ENCODE peak calls at places on chromosomes 4 and X, in four cellular contexts. M, Y, C and S are unnamed samples.

GRCh38 chrX:15855562-15856256 is 1.1 kb upstream of the AP1S2 start:
- DNase-seq in Y (no peak), M (no peak), C (no peak), S (no peak)

GRCh38 chrX:46967547-46967946 is 55.3 kb downstream of the JADE3 start:
- DNase-seq in Y (no peak), M (peak; percentile 50), C (no peak), S (no peak)

GRCh38 chr4:15545371-15545770 is 75.7 kb downstream of the CC2D2A start:
- DNase-seq in M (no peak), Y (no peak), C (no peak), S (no peak)

GRCh38 chr4:26181616-26182015 is 139.2 kb upstream of the RBPJ start:
- DNase-seq in Y (no peak), M (no peak), C (no peak), S (no peak)

GRCh38 chr4:25484243-25484721 is 107.2 kb downstream of the ANAPC4 start:
- DNase-seq in C (no peak), M (no peak), Y (no peak), S (no peak)

GRCh38 chrX:2677764-2678163 is 13.3 kb upstream of the CD99 start:
- DNase-seq in M (peak; percentile 74), C (peak; percentile 40), Y (no peak), S (no peak)

GRCh38 chrX:103613362-103613761 is 5.6 kb downstream of the TCEAL3 start:
- DNase-seq in C (no peak), M (no peak), Y (no peak), S (no peak)

GRCh38 chr4:519885-520595 is 21.0 kb downstream of the PIGG start:
- DNase-seq in M (no peak), Y (no peak), C (no peak), S (no peak)

GRCh38 chr4:7052923-7053715 is 9.9 kb downstream of the TADA2B start:
- DNase-seq in Y (no peak), C (no peak), M (no peak), S (no peak)

GRCh38 chrX:144327515-144327914 is 443.6 kb downstream of the UBE2NL start:
- DNase-seq in C (no peak), Y (no peak), M (no peak), S (no peak)

GRCh38 chr4:993111-994029 is at the start of gene SLC26A1:
- DNase-seq in M (peak; percentile 72), Y (no peak), C (no peak), S (no peak)

GRCh38 chr4:7403001-7403400 is 31.7 kb downstream of the PSAPL1 start:
- DNase-seq in Y (no peak), C (no peak), M (no peak), S (no peak)

GRCh38 chr4:151534195-151534594 is 125.2 kb downstream of the FHIP1A start:
- DNase-seq in M (no peak), C (no peak), Y (no peak), S (no peak)

GRCh38 chrX:83829874-83830273 is 31.1 kb upstream of the CYLC1 start:
- DNase-seq in M (no peak), C (no peak), Y (no peak), S (no peak)

GRCh38 chr4:107780665-107781064 is 44.1 kb upstream of the SGMS2 start:
- DNase-seq in M (no peak), Y (no peak), C (peak; percentile 39), S (no peak)

GRCh38 chrX:128975716-128976115 is 547.6 kb downstream of the SMARCA1 start:
- DNase-seq in Y (peak; percentile 61), C (no peak), M (peak; percentile 52), S (no peak)

GRCh38 chr4:62023633-62024032 is 823.5 kb downstream of the ADGRL3 start:
- DNase-seq in M (no peak), Y (no peak), C (no peak), S (no peak)

GRCh38 chrX:87744391-87744790 is 226.8 kb downstream of the KLHL4 start:
- DNase-seq in M (no peak), Y (no peak), C (no peak), S (no peak)

GRCh38 chr4:19945979-19946380 is 305.7 kb upstream of the SLIT2 start:
- DNase-seq in Y (no peak), C (peak; percentile 32), M (no peak), S (no peak)

GRCh38 chr4:38368612-38369011 is 295.4 kb upstream of the KLF3 start:
- DNase-seq in C (no peak), M (no peak), Y (no peak), S (no peak)

GRCh38 chr4:26183017-26183416 is 137.8 kb upstream of the RBPJ start:
- DNase-seq in Y (no peak), M (no peak), C (no peak), S (no peak)

GRCh38 chrX:55489315-55490009 is at the start of gene USP51:
- DNase-seq in Y (no peak), C (no peak), M (peak; percentile 62), S (no peak)
- TF ChIP-seq CTCF in Y (no peak), C (no peak), M (no peak), S (no peak)

GRCh38 chrX:25721564-25721963 is 416.6 kb upstream of the MAGEB18 start:
- DNase-seq in Y (no peak), M (no peak), C (no peak), S (no peak)
- TF ChIP-seq CTCF in Y (peak; percentile 61), M (no peak), C (no peak), S (no peak)

GRCh38 chr4:37188100-37188499 is 56.4 kb upstream of the NWD2 start:
- DNase-seq in M (no peak), Y (no peak), C (peak; percentile 2), S (no peak)
- TF ChIP-seq CTCF in M (no peak), Y (peak; percentile 27), C (no peak), S (no peak)

GRCh38 chr4:158783775-158784174 is 14.9 kb downstream of the FNIP2 start:
- DNase-seq in C (no peak), Y (no peak), M (no peak), S (no peak)
- TF ChIP-seq CTCF in C (no peak), Y (no peak), M (no peak), S (no peak)

GRCh38 chrX:107714196-107714811 is 61.3 kb downstream of the TSC22D3 start:
- DNase-seq in Y (no peak), C (no peak), M (peak; percentile 52), S (no peak)
- TF ChIP-seq CTCF in Y (peak; percentile 33), C (no peak), M (no peak), S (no peak)

GRCh38 chr4:173171098-173171497 is 2.5 kb downstream of the GALNT7 start:
- DNase-seq in Y (no peak), C (no peak), M (no peak), S (no peak)
- TF ChIP-seq CTCF in Y (peak; percentile 48), C (no peak), M (peak; percentile 45), S (no peak)